ENCODE peak calls at places on chromosomes 12 and 14, in nine cellular contexts. D is RWPE1; B is germinal center; U is esophagus squamous epithelium; L is Kasumi-1; P is GM03348; R is stimulated activated CD4-positive, alpha-beta T cell treated with anti-CD3 and anti-CD28 coated beads, TNF-alpha, amount 100 ng/mL, for 1 hour; E is fibroblast of the conjunctiva; I is GM19239. F is an unnamed sample.

GRCh38 chr12:24901975-24902461 is 46.9 kb downstream of the BCAT1 start:
- DNase-seq in R (no peak), E (no peak), B (peak; percentile 19), L (no peak), I (no peak), U (no peak), D (no peak), P (no peak), F (no peak)

GRCh38 chr12:54603173-54603814 is 14.8 kb upstream of the PPP1R1A start:
- DNase-seq in I (peak; percentile 66), P (peak; percentile 82), E (peak; percentile 44), R (peak; percentile 43), D (peak; percentile 85), L (peak; percentile 83), U (no peak), B (peak; percentile 78), F (peak; percentile 79)

GRCh38 chr12:6188954-6189353 is 11.2 kb upstream of the CD9 start:
- DNase-seq in I (no peak), E (no peak), B (peak; percentile 52), L (no peak), R (no peak), U (no peak), P (no peak), D (no peak), F (no peak)

GRCh38 chr12:118330421-118331018 is 42.2 kb downstream of the TAOK3 start:
- DNase-seq in R (no peak), B (peak; percentile 62), L (peak; percentile 96), U (no peak), I (peak; percentile 23), E (no peak), P (peak; percentile 11), D (no peak), F (peak; percentile 67)

GRCh38 chr14:60166144-60166543 is 946 bp upstream of the DHRS7 start:
- DNase-seq in I (no peak), R (no peak), B (no peak), E (no peak), D (no peak), U (no peak), P (no peak), L (peak; percentile 9), F (no peak)

GRCh38 chr12:20641127-20641526 is 54.0 kb upstream of the SLCO1C1 start:
- DNase-seq in U (no peak), L (no peak), R (no peak), E (no peak), B (no peak), I (no peak), P (no peak), D (no peak), F (no peak)

GRCh38 chr14:91300283-91300841 is 55.9 kb upstream of the GPR68 start:
- DNase-seq in B (no peak), E (no peak), P (no peak), L (no peak), R (no peak), U (no peak), D (no peak), I (no peak), F (no peak)

GRCh38 chr12:123160801-123161487 is 10.1 kb upstream of the PITPNM2 start:
- DNase-seq in D (no peak), L (no peak), B (no peak), U (no peak), P (no peak), I (no peak), R (no peak), E (no peak), F (no peak)